ENCODE peak calls at places on chromosomes 16 and 17, in four cellular contexts. X is esophagus squamous epithelium, P is cardiac muscle cell, V is ovary. C is an unnamed sample.

GRCh38 chr16:87392823-87393679 is 915 bp downstream of the MAP1LC3B start:
- DNase-seq in X (no peak), P (peak), V (peak), C (peak)

GRCh38 chr17:36674278-36674650 is 72.9 kb downstream of the MRM1 start:
- DNase-seq in X (no peak), P (no peak), V (no peak), C (no peak)

GRCh38 chr17:46832945-46833839 is 14.7 kb upstream of the WNT3 start:
- DNase-seq in X (no peak), P (peak), V (no peak), C (no peak)

GRCh38 chr17:14918540-14918939 is 346.6 kb downstream of the PMP22 start:
- DNase-seq in X (no peak), P (no peak), V (no peak), C (no peak)

GRCh38 chr16:19119564-19119963 is 5.8 kb downstream of the ITPRIPL2 start:
- DNase-seq in X (no peak), P (no peak), V (no peak), C (no peak)

GRCh38 chr16:5393070-5393469 is 295.5 kb upstream of the EEF2KMT start:
- DNase-seq in X (no peak), P (no peak), V (no peak), C (no peak)

GRCh38 chr17:12256380-12256995 is 235.8 kb downstream of the MAP2K4 start:
- DNase-seq in X (no peak), P (peak), V (peak), C (no peak)

GRCh38 chr16:66167564-66168291 is 198.8 kb upstream of the CDH5 start:
- DNase-seq in X (no peak), P (peak), V (no peak), C (no peak)

GRCh38 chr16:88536971-88537751 is 33.0 kb upstream of the ZC3H18 start:
- DNase-seq in X (no peak), P (no peak), V (no peak), C (no peak)

GRCh38 chr17:62800580-62800979 is 7.5 kb downstream of the MARCHF10 start:
- DNase-seq in X (no peak), P (no peak), V (no peak), C (no peak)

GRCh38 chr16:85483424-85483823 is 129.7 kb upstream of the GSE1 start:
- DNase-seq in X (no peak), P (no peak), V (no peak), C (no peak)

GRCh38 chr16:27579086-27579980 is 29.4 kb downstream of the KATNIP start:
- DNase-seq in X (no peak), P (no peak), V (no peak), C (no peak)
- H3K27ac ChIP-seq in X (peak), P (peak), V (no peak), C (no peak)

DNA sequence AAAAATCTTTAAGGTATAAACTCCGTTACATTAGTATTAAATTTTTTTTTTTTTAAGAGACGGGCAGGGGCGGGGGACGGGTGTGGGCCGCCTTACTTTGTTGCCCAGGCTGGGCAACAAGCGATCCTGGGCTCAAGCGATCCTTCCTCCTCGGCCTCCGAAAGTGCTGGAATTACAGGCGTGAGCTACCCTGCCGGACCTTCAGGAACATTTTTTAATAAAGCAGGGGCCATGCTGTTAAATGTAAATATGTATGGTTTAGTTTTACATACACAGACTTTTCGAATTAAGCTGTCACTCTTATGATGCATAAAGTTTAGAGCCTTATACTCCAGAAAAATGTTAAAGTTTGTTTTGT is 2.4 kb downstream of the PPM1D start:
- DNase-seq in X (no peak), P (no peak), V (no peak), C (no peak)
- H3K4me3 ChIP-seq in X (peak), P (peak), V (peak), C (peak)

DNA sequence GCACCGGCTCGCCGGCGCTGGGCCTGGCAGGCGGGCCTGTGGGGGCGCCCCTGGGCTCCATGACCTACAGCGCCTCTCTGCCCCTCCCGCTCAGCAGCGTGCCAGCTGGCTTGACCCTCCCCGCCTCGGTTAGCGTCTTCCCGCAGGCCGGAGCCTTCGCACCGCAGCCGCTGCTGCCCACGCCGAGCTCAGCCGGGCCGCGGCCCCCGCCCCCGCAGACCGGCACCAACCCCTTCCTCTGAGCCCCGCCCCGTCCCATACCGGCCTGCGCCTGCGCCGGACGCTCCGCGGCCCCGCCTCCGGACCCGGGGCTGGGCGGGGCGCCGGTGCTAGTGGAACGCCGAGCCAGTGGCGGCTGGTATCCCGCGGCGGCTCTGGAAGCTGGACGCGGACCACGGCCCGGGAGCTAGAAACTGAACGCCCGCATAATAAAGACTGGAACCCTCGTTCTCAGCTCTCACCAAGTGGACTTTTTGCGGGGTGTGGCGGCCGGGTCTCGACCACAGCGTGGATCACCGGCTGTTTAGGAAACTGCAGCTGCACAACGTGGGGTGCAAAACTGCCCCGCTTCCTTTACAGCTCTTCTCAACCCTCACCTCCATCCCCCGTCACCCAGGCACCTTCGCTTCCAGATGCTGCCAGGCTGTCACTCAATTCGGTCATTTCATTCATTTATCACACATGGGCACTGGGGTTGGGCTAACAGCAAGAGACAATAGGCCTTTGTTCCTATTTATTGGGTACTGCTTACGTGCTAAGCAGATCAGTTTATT is 4.9 kb upstream of the SPATA20 start:
- DNase-seq in X (no peak), P (peak), V (peak), C (peak)
- TF ChIP-seq CTCF in X (no peak), P (peak), V (no peak), C (peak)

GRCh38 chr16:4077083-4077714 is 39.0 kb downstream of the ADCY9 start:
- DNase-seq in X (no peak), P (no peak), V (no peak), C (no peak)

GRCh38 chr16:4070936-4071335 is 45.3 kb downstream of the ADCY9 start:
- DNase-seq in X (no peak), P (no peak), V (no peak), C (no peak)

GRCh38 chr16:4071686-4072561 is 44.3 kb downstream of the ADCY9 start:
- DNase-seq in X (no peak), P (no peak), V (no peak), C (no peak)

GRCh38 chr16:4081035-4081434 is 35.2 kb downstream of the ADCY9 start:
- DNase-seq in X (no peak), P (no peak), V (no peak), C (no peak)

GRCh38 chr16:4075534-4075933 is 40.7 kb downstream of the ADCY9 start:
- DNase-seq in X (no peak), P (no peak), V (no peak), C (no peak)
- H3K27ac ChIP-seq in X (no peak), P (no peak), V (no peak), C (no peak)

GRCh38 chr16:79419148-79419547 is 181.4 kb downstream of the MAF start:
- DNase-seq in X (no peak), P (no peak), V (no peak), C (no peak)
- H3K4me3 ChIP-seq in X (no peak), P (no peak), V (no peak), C (no peak)

GRCh38 chr17:1170739-1171138 is 9.0 kb downstream of the ABR start:
- DNase-seq in X (no peak), P (no peak), V (no peak), C (no peak)
- TF ChIP-seq CTCF in X (no peak), P (peak), V (no peak), C (no peak)

DNA sequence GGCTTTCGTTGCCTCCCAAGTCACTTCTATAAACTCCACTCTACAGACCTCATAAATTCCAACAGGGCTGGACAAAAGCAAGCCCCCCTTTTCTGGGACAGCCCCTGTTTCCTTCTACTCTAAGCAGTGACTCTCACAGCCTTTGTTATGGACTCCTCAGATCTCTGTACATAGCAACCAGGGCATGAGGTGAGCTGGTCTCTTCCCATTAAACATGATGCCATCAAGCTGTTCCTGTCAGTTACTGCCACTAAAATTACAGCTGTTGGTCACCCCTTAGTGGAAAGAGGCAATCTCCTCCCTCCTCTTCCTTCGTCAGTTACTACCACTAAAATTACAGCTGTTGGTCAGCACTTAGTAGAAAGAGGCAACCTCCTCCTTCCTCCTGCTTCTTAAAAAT is 95.2 kb upstream of the SMIM36 start:
- DNase-seq in X (no peak), P (no peak), V (no peak), C (no peak)
- H3K27ac ChIP-seq in X (peak), P (no peak), V (peak), C (no peak)